ENCODE peak calls at places on chromosomes 12 and 14, in four cellular contexts. G is breast epithelium, J is GM10248, R is fibroblast of mammary gland. Z is an unnamed sample.

GRCh38 chr12:45247589-45247988 is 31.7 kb downstream of the ANO6 start:
- DNase-seq in G (no peak), J (no peak), R (no peak), Z (no peak)

GRCh38 chr14:73753887-73754880 is 40.0 kb upstream of the PNMA1 start:
- DNase-seq in G (no peak), J (peak), R (peak), Z (no peak)

GRCh38 chr12:17020765-17021164 is 414.8 kb upstream of the LMO3 start:
- DNase-seq in G (no peak), J (no peak), R (no peak), Z (no peak)

GRCh38 chr12:51823875-51824565 is 24.5 kb downstream of the FIGNL2 start:
- DNase-seq in G (no peak), J (no peak), R (peak), Z (no peak)

GRCh38 chr12:15152864-15153263 is 68.4 kb downstream of the RERG start:
- DNase-seq in G (no peak), J (no peak), R (peak), Z (no peak)

GRCh38 chr12:52049688-52050087 is 1.6 kb upstream of the NR4A1 start:
- DNase-seq in G (no peak), J (no peak), R (no peak), Z (no peak)

GRCh38 chr14:80850197-80850814 is 91.2 kb downstream of the CEP128 start:
- DNase-seq in G (no peak), J (peak), R (peak), Z (no peak)

GRCh38 chr14:60945984-60946383 is 34.9 kb downstream of the TRMT5 start:
- DNase-seq in G (no peak), J (no peak), R (peak), Z (no peak)

GRCh38 chr14:78170203-78170602 is at the start of gene NRXN3:
- DNase-seq in G (no peak), J (no peak), R (no peak), Z (no peak)

GRCh38 chr14:57492859-57493258 is 798 bp downstream of the CCDC198 start:
- DNase-seq in G (no peak), J (no peak), R (peak), Z (no peak)

GRCh38 chr14:80974338-80975078 is 19.1 kb downstream of the TSHR start:
- DNase-seq in G (no peak), J (no peak), R (peak), Z (no peak)

GRCh38 chr12:131363841-131364425 is 347.0 kb upstream of the SFSWAP start:
- DNase-seq in G (no peak), J (no peak), R (no peak), Z (no peak)

GRCh38 chr12:108066583-108067234 is 62.4 kb upstream of the WSCD2 start:
- DNase-seq in G (no peak), J (no peak), R (no peak), Z (no peak)

GRCh38 chr14:26293909-26294308 is 303.9 kb downstream of the NOVA1 start:
- DNase-seq in G (no peak), J (no peak), R (no peak), Z (no peak)
- TF ChIP-seq CTCF in G (no peak), J (no peak), R (no peak), Z (no peak)

GRCh38 chr12:42761601-42762350 is 172.2 kb upstream of the PRICKLE1 start:
- DNase-seq in G (no peak), J (no peak), R (peak), Z (no peak)
- TF ChIP-seq CTCF in G (no peak), J (no peak), R (no peak), Z (no peak)

GRCh38 chr12:55654506-55655224 is 18.0 kb downstream of the OR10P1 start:
- DNase-seq in G (no peak), J (no peak), R (no peak), Z (no peak)
- TF ChIP-seq CTCF in G (no peak), J (no peak), R (no peak), Z (no peak)

DNA sequence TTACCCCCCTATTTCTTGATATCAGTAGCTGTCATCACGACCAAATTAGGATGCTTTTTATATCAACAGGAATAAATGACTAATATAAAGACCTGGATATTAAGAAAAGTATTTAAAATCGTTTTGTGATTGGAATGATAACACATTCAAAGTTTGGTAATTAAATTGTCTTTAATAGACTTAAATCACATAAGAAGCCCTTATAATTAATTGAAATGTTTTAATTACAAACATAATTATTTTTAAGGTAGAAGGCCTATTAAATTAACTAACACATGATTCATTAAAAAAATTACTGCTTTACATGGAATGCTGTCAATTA is 412.4 kb downstream of the FUT8 start:
- DNase-seq in G (no peak), J (no peak), R (no peak), Z (no peak)
- TF ChIP-seq CTCF in G (no peak), J (no peak), R (no peak), Z (no peak)

Z was measured in D721Med.